ENCODE peak calls at places on chromosome 13, in nine cellular contexts. One of them, this sample, is unnamed.
A peak's percentile ranks its signal among the peaks of the same experiment; 100 is the strongest.

GRCh38 chr13:110819203-110820014 is 95.5 kb downstream of the ANKRD10 start:
- DNase-seq in A549: peak; percentile 74
- DNase-seq in epithelial cell of esophagus: peak; percentile 67
- DNase-seq in AG10803: peak; percentile 58
- DNase-seq in foreskin fibroblast: peak; percentile 90
- DNase-seq in AG04449: no peak
- DNase-seq in ovary: peak; percentile 82
- DNase-seq in upper lobe of left lung: peak; percentile 88
- DNase-seq in choroid plexus epithelial cell: peak; percentile 72
- DNase-seq in this sample: peak; percentile 63

GRCh38 chr13:63088226-63088625 is 1672.6 kb upstream of the PCDH20 start:
- DNase-seq in A549: no peak
- DNase-seq in epithelial cell of esophagus: no peak
- DNase-seq in AG10803: no peak
- DNase-seq in foreskin fibroblast: peak; percentile 36
- DNase-seq in AG04449: no peak
- DNase-seq in ovary: no peak
- DNase-seq in upper lobe of left lung: no peak
- DNase-seq in choroid plexus epithelial cell: peak; percentile 39
- DNase-seq in this sample: no peak

GRCh38 chr13:31274345-31274870 is 74.6 kb downstream of the B3GLCT start:
- DNase-seq in A549: no peak
- DNase-seq in epithelial cell of esophagus: no peak
- DNase-seq in AG10803: peak; percentile 66
- DNase-seq in foreskin fibroblast: peak; percentile 46
- DNase-seq in AG04449: no peak
- DNase-seq in ovary: no peak
- DNase-seq in upper lobe of left lung: no peak
- DNase-seq in choroid plexus epithelial cell: peak; percentile 81
- DNase-seq in this sample: no peak

GRCh38 chr13:96551540-96551939 is 442.7 kb downstream of the OXGR1 start:
- DNase-seq in A549: no peak
- DNase-seq in epithelial cell of esophagus: no peak
- DNase-seq in AG10803: no peak
- DNase-seq in foreskin fibroblast: no peak
- DNase-seq in AG04449: no peak
- DNase-seq in ovary: no peak
- DNase-seq in upper lobe of left lung: no peak
- DNase-seq in choroid plexus epithelial cell: no peak
- DNase-seq in this sample: no peak

GRCh38 chr13:112106467-112107141 is 39.7 kb downstream of the SOX1 start:
- DNase-seq in A549: no peak
- DNase-seq in epithelial cell of esophagus: no peak
- DNase-seq in AG10803: no peak
- DNase-seq in foreskin fibroblast: no peak
- DNase-seq in AG04449: no peak
- DNase-seq in ovary: no peak
- DNase-seq in upper lobe of left lung: no peak
- DNase-seq in choroid plexus epithelial cell: no peak
- DNase-seq in this sample: no peak

GRCh38 chr13:27997904-27998522 is 9.5 kb upstream of the URAD start:
- DNase-seq in A549: peak; percentile 12
- DNase-seq in epithelial cell of esophagus: peak; percentile 56
- DNase-seq in AG10803: peak; percentile 43
- DNase-seq in foreskin fibroblast: peak; percentile 41
- DNase-seq in AG04449: no peak
- DNase-seq in ovary: no peak
- DNase-seq in upper lobe of left lung: no peak
- DNase-seq in choroid plexus epithelial cell: peak; percentile 62
- DNase-seq in this sample: no peak

GRCh38 chr13:26956532-26957142 is 196.1 kb upstream of the GPR12 start:
- DNase-seq in A549: no peak
- DNase-seq in epithelial cell of esophagus: no peak
- DNase-seq in AG10803: no peak
- DNase-seq in foreskin fibroblast: no peak
- DNase-seq in AG04449: no peak
- DNase-seq in ovary: no peak
- DNase-seq in upper lobe of left lung: no peak
- DNase-seq in choroid plexus epithelial cell: no peak
- DNase-seq in this sample: no peak

GRCh38 chr13:49248433-49249002 is 793 bp downstream of the CDADC1 start:
- DNase-seq in A549: peak; percentile 3
- DNase-seq in epithelial cell of esophagus: peak; percentile 33
- DNase-seq in AG10803: peak; percentile 24
- DNase-seq in foreskin fibroblast: peak; percentile 61
- DNase-seq in AG04449: no peak
- DNase-seq in ovary: no peak
- DNase-seq in upper lobe of left lung: peak; percentile 40
- DNase-seq in choroid plexus epithelial cell: peak; percentile 54
- DNase-seq in this sample: peak; percentile 19

GRCh38 chr13:40787062-40787461 is 2.3 kb upstream of the SLC25A15 start:
- DNase-seq in A549: no peak
- DNase-seq in epithelial cell of esophagus: no peak
- DNase-seq in AG10803: peak; percentile 34
- DNase-seq in foreskin fibroblast: peak; percentile 61
- DNase-seq in AG04449: no peak
- DNase-seq in ovary: no peak
- DNase-seq in upper lobe of left lung: no peak
- DNase-seq in choroid plexus epithelial cell: peak; percentile 61
- DNase-seq in this sample: no peak

GRCh38 chr13:73722120-73722519 is 412.1 kb downstream of the KLF12 start:
- DNase-seq in A549: no peak
- DNase-seq in epithelial cell of esophagus: peak; percentile 92
- DNase-seq in AG10803: peak; percentile 36
- DNase-seq in foreskin fibroblast: peak; percentile 59
- DNase-seq in AG04449: no peak
- DNase-seq in ovary: no peak
- DNase-seq in upper lobe of left lung: no peak
- DNase-seq in choroid plexus epithelial cell: peak; percentile 82
- DNase-seq in this sample: peak; percentile 44
- TF ChIP-seq CTCF in A549: peak; percentile 35
- TF ChIP-seq CTCF in epithelial cell of esophagus: peak; percentile 59
- TF ChIP-seq CTCF in AG10803: peak; percentile 56
- TF ChIP-seq CTCF in foreskin fibroblast: peak; percentile 46
- TF ChIP-seq CTCF in AG04449: peak; percentile 42
- TF ChIP-seq CTCF in ovary: no peak
- TF ChIP-seq CTCF in upper lobe of left lung: no peak
- TF ChIP-seq CTCF in choroid plexus epithelial cell: peak; percentile 68
- TF ChIP-seq CTCF in this sample: no peak

GRCh38 chr13:51220706-51221105 is 1.5 kb upstream of the FAM124A start:
- DNase-seq in A549: no peak
- DNase-seq in epithelial cell of esophagus: no peak
- DNase-seq in AG10803: no peak
- DNase-seq in foreskin fibroblast: no peak
- DNase-seq in AG04449: no peak
- DNase-seq in ovary: no peak
- DNase-seq in upper lobe of left lung: no peak
- DNase-seq in choroid plexus epithelial cell: no peak
- DNase-seq in this sample: no peak

GRCh38 chr13:51221108-51221507 is 1.1 kb upstream of the FAM124A start:
- DNase-seq in A549: no peak
- DNase-seq in epithelial cell of esophagus: no peak
- DNase-seq in AG10803: no peak
- DNase-seq in foreskin fibroblast: no peak
- DNase-seq in AG04449: no peak
- DNase-seq in ovary: no peak
- DNase-seq in upper lobe of left lung: no peak
- DNase-seq in choroid plexus epithelial cell: no peak
- DNase-seq in this sample: no peak

GRCh38 chr13:51221674-51222509 is at the start of gene FAM124A:
- DNase-seq in A549: peak; percentile 11
- DNase-seq in epithelial cell of esophagus: peak; percentile 41
- DNase-seq in AG10803: peak; percentile 16
- DNase-seq in foreskin fibroblast: peak; percentile 73
- DNase-seq in AG04449: no peak
- DNase-seq in ovary: peak; percentile 51
- DNase-seq in upper lobe of left lung: peak; percentile 31
- DNase-seq in choroid plexus epithelial cell: peak; percentile 21
- DNase-seq in this sample: peak; percentile 22

GRCh38 chr13:51223284-51224270 is 1.4 kb downstream of the FAM124A start:
- DNase-seq in A549: no peak
- DNase-seq in epithelial cell of esophagus: no peak
- DNase-seq in AG10803: no peak
- DNase-seq in foreskin fibroblast: no peak
- DNase-seq in AG04449: no peak
- DNase-seq in ovary: no peak
- DNase-seq in upper lobe of left lung: no peak
- DNase-seq in choroid plexus epithelial cell: no peak
- DNase-seq in this sample: no peak

DNA sequence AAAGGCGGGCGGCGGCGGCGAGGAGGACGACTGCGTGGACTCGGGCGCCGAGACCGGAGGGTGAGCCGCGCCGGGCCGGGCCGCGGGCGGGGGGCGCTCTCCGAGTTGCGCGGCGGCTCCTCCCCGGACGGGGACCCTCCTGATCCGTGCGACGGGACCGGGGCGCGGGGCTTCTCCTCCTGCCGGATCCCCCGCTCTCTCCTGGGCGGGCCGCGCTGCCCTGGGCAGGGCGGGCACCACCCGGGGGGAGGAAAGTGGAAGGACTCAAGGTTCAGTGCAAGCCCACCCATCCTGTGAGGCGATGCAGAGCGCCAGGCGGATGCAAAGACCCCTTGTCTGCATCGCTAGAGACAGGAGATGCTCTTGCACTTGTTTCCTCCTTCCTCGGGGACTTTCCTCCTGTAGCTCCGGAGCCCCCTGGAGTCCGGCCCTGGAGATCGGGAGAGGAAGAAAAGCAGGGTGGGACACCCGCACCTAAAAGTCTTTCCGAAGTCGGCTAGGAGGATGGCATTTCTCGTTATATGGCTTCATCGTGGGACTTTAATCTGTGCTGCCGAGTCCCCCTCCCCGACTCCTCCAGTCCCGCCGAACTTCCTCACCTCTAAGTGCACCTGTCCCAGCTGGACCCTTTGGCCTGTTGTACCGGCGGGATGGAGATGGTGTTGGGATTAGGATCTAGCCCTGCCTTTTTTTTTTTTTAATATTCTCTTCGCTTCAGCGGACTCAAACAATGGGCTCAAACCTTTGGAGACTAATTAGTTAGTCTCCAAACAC is 499 bp downstream of the FAM124A start:
- DNase-seq in A549: peak; percentile 12
- DNase-seq in epithelial cell of esophagus: no peak
- DNase-seq in AG10803: no peak
- DNase-seq in foreskin fibroblast: peak; percentile 33
- DNase-seq in AG04449: no peak
- DNase-seq in ovary: peak; percentile 15
- DNase-seq in upper lobe of left lung: no peak
- DNase-seq in choroid plexus epithelial cell: no peak
- DNase-seq in this sample: no peak
- TF ChIP-seq CTCF in A549: peak; percentile 32
- TF ChIP-seq CTCF in epithelial cell of esophagus: no peak
- TF ChIP-seq CTCF in AG10803: no peak
- TF ChIP-seq CTCF in foreskin fibroblast: no peak
- TF ChIP-seq CTCF in AG04449: no peak
- TF ChIP-seq CTCF in ovary: no peak
- TF ChIP-seq CTCF in upper lobe of left lung: no peak
- TF ChIP-seq CTCF in choroid plexus epithelial cell: peak; percentile 12
- TF ChIP-seq CTCF in this sample: peak; percentile 46

DNA sequence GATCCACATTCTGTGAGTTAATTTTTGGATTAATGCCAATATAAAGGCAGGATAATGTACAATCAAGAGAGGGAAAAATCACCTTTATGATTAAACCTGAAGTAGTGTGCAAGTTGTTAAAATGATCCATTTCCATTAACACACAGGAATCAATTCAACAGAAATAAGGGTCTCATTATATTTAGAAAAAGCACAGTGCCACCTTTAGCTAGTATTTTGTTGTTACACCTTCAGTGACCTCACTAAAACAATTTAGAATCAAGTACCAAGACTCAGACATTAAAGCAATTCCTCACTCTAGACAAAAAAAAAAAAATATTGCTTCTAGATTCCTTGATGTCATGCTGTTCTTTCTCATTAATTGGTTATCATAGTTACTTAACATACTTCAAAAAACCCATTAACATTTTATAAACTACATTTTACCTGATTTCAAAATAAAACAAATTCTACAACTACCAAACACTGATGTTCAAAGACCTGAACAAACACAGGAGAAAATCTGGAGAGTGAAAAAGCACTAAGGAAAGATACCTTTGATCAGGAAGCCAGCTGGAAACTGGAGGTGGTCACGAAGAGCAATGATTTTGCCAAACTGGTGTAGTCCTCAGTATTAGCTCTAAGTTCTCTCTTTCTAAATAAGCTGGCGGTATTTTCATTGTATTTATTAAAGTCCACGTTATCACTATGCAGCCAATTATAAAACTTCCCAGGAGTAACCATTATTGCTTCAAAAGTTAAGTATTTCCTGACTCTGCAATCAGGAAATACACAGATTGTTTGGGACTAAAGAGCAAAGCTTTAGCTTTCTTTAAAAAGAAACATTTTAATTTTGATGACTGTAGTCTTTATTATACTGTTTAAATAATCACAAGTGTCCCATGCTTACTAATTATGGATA is 115.3 kb downstream of the TBC1D4 start:
- DNase-seq in A549: no peak
- DNase-seq in epithelial cell of esophagus: no peak
- DNase-seq in AG10803: no peak
- DNase-seq in foreskin fibroblast: no peak
- DNase-seq in AG04449: no peak
- DNase-seq in ovary: no peak
- DNase-seq in upper lobe of left lung: no peak
- DNase-seq in choroid plexus epithelial cell: peak; percentile 38
- DNase-seq in this sample: no peak
- TF ChIP-seq CTCF in A549: no peak
- TF ChIP-seq CTCF in epithelial cell of esophagus: no peak
- TF ChIP-seq CTCF in AG10803: no peak
- TF ChIP-seq CTCF in foreskin fibroblast: no peak
- TF ChIP-seq CTCF in AG04449: no peak
- TF ChIP-seq CTCF in ovary: no peak
- TF ChIP-seq CTCF in upper lobe of left lung: no peak
- TF ChIP-seq CTCF in choroid plexus epithelial cell: no peak
- TF ChIP-seq CTCF in this sample: no peak

DNA sequence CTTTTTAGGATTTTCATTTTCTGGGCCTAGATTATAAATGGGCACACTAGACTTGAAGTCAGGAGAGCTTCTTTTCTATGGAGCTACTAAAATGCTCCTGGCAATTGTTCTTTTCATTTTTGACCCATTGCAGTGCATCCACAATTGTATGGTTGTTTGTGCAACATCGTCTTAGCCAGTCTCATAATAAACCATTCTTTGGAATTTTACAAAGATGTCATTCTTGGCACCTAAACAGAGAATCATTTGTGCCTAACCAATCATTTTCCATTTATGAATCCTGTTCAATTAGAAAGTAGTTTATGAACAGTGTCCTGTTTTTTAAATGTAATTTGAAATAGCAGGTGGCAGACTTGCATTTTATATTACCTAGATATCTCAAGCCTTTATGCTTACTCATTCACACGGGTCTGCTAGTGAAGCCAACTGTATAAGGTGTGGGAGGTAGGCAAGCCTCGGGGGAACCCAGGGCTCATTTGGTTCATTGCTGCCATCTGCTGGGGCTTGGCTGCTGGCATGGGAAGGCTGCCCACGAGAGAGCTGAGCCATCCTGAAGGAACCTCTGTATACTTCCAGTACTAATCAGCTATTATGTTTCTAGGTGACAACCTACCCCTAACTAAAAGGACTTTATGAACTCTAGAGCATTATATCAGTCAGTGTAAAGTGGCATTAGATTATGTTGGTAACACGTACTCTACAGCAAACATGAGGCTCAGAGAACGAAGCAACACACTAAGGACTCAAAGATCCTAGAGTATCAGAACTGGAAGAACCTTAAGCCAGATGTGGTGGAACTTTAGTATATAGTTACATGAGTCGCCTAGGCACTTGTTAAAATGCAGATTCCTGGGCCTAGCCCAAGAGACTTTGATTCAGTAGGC is 60.0 kb downstream of the TPT1 start:
- DNase-seq in A549: peak; percentile 79
- DNase-seq in epithelial cell of esophagus: peak; percentile 91
- DNase-seq in AG10803: peak; percentile 74
- DNase-seq in foreskin fibroblast: peak; percentile 91
- DNase-seq in AG04449: peak; percentile 29
- DNase-seq in ovary: peak; percentile 57
- DNase-seq in upper lobe of left lung: peak; percentile 73
- DNase-seq in choroid plexus epithelial cell: peak; percentile 88
- DNase-seq in this sample: peak; percentile 95
- TF ChIP-seq CTCF in A549: peak; percentile 79
- TF ChIP-seq CTCF in epithelial cell of esophagus: peak; percentile 96
- TF ChIP-seq CTCF in AG10803: peak; percentile 90
- TF ChIP-seq CTCF in foreskin fibroblast: peak; percentile 79
- TF ChIP-seq CTCF in AG04449: peak; percentile 88
- TF ChIP-seq CTCF in ovary: no peak
- TF ChIP-seq CTCF in upper lobe of left lung: peak; percentile 59
- TF ChIP-seq CTCF in choroid plexus epithelial cell: peak; percentile 96
- TF ChIP-seq CTCF in this sample: peak; percentile 90

This sample was measured in RWPE1.